ENCODE peak calls at places on chromosomes 2 and 18, in nine cellular contexts. G is fibroblast of lung, X is esophagus muscularis mucosa, D is HFFc6, H is GM12865, M is pancreas, J is GM12878, I is AG04450, E is adrenal gland. V is an unnamed sample.

GRCh38 chr18:36441872-36442271 is 144.4 kb downstream of the FHOD3 start:
- DNase-seq in G (peak), X (no peak), D (peak), H (no peak), M (no peak), J (no peak), I (no peak), E (no peak), V (no peak)

GRCh38 chr2:201532686-201533304 is 81.3 kb downstream of the STRADB start:
- DNase-seq in G (peak), X (no peak), D (peak), H (peak), M (no peak), J (peak), I (peak), E (no peak), V (no peak)

GRCh38 chr18:70044626-70045025 is 97.0 kb upstream of the CD226 start:
- DNase-seq in G (peak), X (no peak), D (peak), H (no peak), M (no peak), J (no peak), I (peak), E (peak), V (no peak)

GRCh38 chr2:124269348-124269747 is 244.3 kb downstream of the CNTNAP5 start:
- DNase-seq in G (no peak), X (no peak), D (no peak), H (no peak), M (no peak), J (no peak), I (no peak), E (no peak), V (no peak)

GRCh38 chr18:59779979-59780378 is 82.8 kb upstream of the CCBE1 start:
- DNase-seq in G (peak), X (no peak), D (peak), H (no peak), M (no peak), J (no peak), I (no peak), E (peak), V (no peak)

GRCh38 chr2:236170678-236171212 is 2.6 kb upstream of the GBX2 start:
- DNase-seq in G (no peak), X (no peak), D (no peak), H (no peak), M (no peak), J (no peak), I (no peak), E (no peak), V (no peak)

GRCh38 chr2:67612576-67612981 is 215.4 kb downstream of the ETAA1 start:
- DNase-seq in G (no peak), X (no peak), D (no peak), H (no peak), M (no peak), J (no peak), I (no peak), E (no peak), V (no peak)

GRCh38 chr18:54679318-54680149 is 88.5 kb downstream of the DYNAP start:
- DNase-seq in G (peak), X (no peak), D (peak), H (peak), M (no peak), J (peak), I (peak), E (no peak), V (no peak)

GRCh38 chr18:48191494-48191893 is 217.7 kb downstream of the ZBTB7C start:
- DNase-seq in G (no peak), X (no peak), D (no peak), H (no peak), M (no peak), J (no peak), I (no peak), E (no peak), V (no peak)

GRCh38 chr2:117982376-117983033 is 31.4 kb downstream of the CCDC93 start:
- DNase-seq in G (no peak), X (no peak), D (no peak), H (no peak), M (no peak), J (no peak), I (no peak), E (no peak), V (no peak)

GRCh38 chr2:181812106-181812745 is 79.3 kb upstream of the ITPRID2 start:
- DNase-seq in G (peak), X (no peak), D (no peak), H (no peak), M (no peak), J (no peak), I (no peak), E (no peak), V (no peak)

GRCh38 chr2:125004091-125004800 is 979.2 kb downstream of the CNTNAP5 start:
- DNase-seq in G (peak), X (no peak), D (no peak), H (no peak), M (no peak), J (no peak), I (no peak), E (no peak), V (no peak)

GRCh38 chr18:45637546-45638327 is 22.5 kb downstream of the SLC14A2 start:
- DNase-seq in G (peak), X (no peak), D (no peak), H (no peak), M (no peak), J (no peak), I (no peak), E (no peak), V (no peak)

GRCh38 chr2:110827518-110827917 is 95.1 kb downstream of the ACOXL start:
- DNase-seq in G (no peak), X (no peak), D (no peak), H (no peak), M (no peak), J (no peak), I (no peak), E (no peak), V (no peak)

GRCh38 chr2:120720746-120721145 is 14.9 kb upstream of the GLI2 start:
- DNase-seq in G (no peak), X (no peak), D (no peak), H (no peak), M (no peak), J (no peak), I (no peak), E (no peak), V (no peak)

GRCh38 chr2:10833021-10833420 is 20.4 kb upstream of the PDIA6 start:
- DNase-seq in G (no peak), X (no peak), D (no peak), H (no peak), M (no peak), J (no peak), I (no peak), E (no peak), V (no peak)

GRCh38 chr2:135773917-135774316 is 32.3 kb downstream of the UBXN4 start:
- DNase-seq in G (peak), X (no peak), D (peak), H (no peak), M (no peak), J (no peak), I (no peak), E (no peak), V (no peak)

GRCh38 chr2:48567671-48568070 is 37.7 kb downstream of the STON1 start:
- DNase-seq in G (peak), X (no peak), D (no peak), H (no peak), M (no peak), J (no peak), I (no peak), E (no peak), V (no peak)

GRCh38 chr18:35244671-35245070 is 3.8 kb downstream of the ZNF397 start:
- DNase-seq in G (no peak), X (no peak), D (no peak), H (no peak), M (no peak), J (no peak), I (no peak), E (no peak), V (no peak)

GRCh38 chr18:43589611-43590151 is 312.4 kb upstream of the SYT4 start:
- DNase-seq in G (no peak), X (no peak), D (no peak), H (no peak), M (no peak), J (no peak), I (no peak), E (no peak), V (no peak)

GRCh38 chr2:224401641-224402342 is at the start of gene FAM124B:
- DNase-seq in G (no peak), X (peak), D (peak), H (peak), M (no peak), J (no peak), I (peak), E (peak), V (no peak)

GRCh38 chr2:61167587-61167986 is 5.6 kb downstream of the C2orf74 start:
- DNase-seq in G (no peak), X (no peak), D (no peak), H (no peak), M (no peak), J (no peak), I (no peak), E (no peak), V (no peak)

GRCh38 chr2:102245266-102246151 is 58.7 kb downstream of the IL1RL2 start:
- DNase-seq in G (no peak), X (no peak), D (peak), H (no peak), M (no peak), J (no peak), I (no peak), E (no peak), V (no peak)

GRCh38 chr2:128416781-128417180 is 98.1 kb upstream of the HS6ST1 start:
- DNase-seq in G (no peak), X (peak), D (no peak), H (no peak), M (no peak), J (no peak), I (no peak), E (no peak), V (no peak)

DNA sequence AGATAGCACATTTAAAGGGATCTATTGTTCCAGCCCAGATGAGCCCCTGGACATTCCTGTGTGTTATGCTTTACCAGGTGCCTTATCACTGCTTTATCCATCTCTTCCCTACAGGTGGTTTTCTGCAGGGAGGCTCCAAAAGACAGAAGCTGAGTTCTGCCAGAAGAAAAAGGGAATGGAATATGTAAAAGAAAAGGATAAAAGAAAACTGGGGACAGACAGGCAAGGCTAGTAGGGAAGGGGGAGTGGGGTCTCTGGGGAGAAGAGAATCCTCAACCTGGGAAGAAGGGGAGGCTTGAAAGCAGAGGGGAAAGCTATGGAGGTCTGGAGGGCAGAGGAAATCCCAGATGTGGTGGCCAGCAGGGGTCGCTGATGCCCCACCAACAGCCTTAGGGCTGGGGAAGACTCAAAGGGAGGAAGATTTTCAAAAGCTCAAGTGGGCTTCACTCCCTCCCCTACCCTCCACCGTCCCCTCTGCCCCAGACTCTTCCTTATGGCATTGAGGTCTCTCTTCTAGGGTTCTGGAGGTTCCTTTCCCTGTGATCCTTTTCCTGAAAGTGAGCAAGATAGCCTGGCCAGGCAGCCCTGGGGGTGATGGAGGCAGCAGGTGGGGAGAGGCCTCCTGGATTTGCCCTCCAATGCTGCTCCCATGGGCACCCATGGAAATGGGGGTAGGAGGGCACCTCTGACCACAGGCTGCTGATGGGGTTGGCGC is 178.1 kb upstream of the PKDCC start:
- DNase-seq in G (peak), X (no peak), D (peak), H (peak), M (peak), J (peak), I (peak), E (peak), V (peak)
- TF ChIP-seq CTCF in G (peak), X (peak), D (peak), H (peak), M (peak), J (peak), I (peak), E (peak), V (peak)

DNA sequence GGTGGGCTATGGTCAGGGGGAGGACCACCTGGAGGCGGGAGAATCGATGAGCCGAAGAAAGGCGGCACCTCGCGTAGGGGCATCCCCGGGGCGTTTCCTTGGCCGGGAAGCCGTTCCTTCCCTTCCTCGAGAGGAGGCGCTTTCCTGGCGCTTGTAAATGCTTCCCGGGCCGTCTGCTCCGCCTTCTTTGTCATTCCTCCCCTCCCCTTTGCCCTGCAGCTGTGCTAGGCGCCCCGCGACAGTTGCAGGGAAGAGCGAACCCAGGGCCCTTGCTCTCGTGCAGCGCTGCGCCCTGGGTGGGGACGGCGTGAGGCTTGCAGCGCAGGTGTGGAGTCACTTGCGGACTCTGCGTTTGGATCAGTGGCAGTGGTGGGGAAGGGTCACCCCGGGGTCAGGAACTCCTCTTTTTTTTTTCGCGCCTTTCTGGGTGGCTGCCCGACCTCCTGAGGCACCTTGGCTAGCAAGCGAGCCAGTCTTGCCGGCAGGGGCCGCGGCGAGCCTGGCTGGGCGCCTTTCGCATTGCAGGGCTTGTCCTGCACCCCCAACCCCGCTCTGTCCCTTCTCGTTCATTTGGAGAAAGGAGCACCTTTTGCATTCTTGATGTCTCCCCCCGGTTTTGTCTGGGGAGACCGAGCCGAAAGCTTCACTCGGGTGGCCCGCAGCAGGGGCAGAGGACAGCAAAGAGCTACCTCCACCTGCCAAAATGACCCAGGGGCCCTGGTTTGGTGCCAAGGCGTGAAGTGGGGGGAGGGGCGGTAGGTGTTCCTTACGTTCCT is 858 bp downstream of the KCNS3 start:
- DNase-seq in G (peak), X (no peak), D (peak), H (no peak), M (peak), J (no peak), I (no peak), E (peak), V (peak)
- TF ChIP-seq CTCF in G (no peak), X (no peak), D (peak), H (no peak), M (no peak), J (no peak), I (peak), E (no peak), V (peak)

DNA sequence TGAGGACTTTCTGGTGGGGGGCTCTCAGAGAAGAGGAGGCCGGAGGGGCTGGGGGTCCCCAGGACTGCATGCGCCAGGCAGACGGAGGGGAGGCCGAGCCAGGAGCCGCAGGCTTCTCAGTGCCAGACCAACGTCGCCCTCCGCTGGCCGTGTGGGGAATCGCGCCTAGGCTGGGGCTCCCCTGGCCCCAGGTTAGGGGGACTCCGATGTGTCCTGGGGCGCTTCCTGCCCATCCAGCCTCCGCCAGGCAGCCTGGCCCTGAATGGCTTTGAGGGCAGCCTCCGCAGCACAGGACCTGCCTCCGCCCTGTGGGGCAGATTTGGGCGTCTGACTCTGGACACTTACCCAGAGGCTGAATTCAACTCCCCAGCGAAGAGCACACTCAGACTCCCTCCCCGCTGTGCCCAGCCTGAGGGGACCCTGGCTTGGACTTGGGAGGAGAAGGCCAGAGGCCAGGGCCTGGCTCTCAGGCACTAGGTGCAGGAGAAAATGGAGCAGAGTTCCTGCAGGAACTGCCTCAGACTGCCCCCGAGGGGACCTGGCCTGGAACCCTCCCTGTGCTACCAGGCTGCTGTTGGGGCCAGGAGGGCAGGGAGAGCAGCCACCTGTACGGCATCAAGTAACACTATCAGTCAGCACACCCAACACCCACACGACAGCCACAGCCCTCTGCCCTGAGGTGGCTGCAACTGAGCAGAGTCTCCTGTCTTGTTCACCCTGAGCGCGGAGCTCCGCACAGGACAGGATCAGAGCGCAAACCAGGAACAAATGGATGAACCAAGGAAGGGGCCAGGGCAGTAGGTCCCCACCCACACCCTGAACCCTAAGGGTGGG is 621 bp upstream of the TEKT4 start:
- DNase-seq in G (no peak), X (no peak), D (no peak), H (peak), M (no peak), J (no peak), I (no peak), E (no peak), V (no peak)
- TF ChIP-seq CTCF in G (no peak), X (no peak), D (peak), H (peak), M (no peak), J (peak), I (peak), E (no peak), V (peak)

GRCh38 chr2:163613155-163613554 is 122.7 kb downstream of the FIGN start:
- DNase-seq in G (no peak), X (no peak), D (no peak), H (no peak), M (no peak), J (no peak), I (no peak), E (no peak), V (no peak)

GRCh38 chr2:163607630-163608029 is 128.2 kb downstream of the FIGN start:
- DNase-seq in G (no peak), X (no peak), D (no peak), H (no peak), M (no peak), J (no peak), I (no peak), E (no peak), V (no peak)

GRCh38 chr2:163611557-163611906 is 124.3 kb downstream of the FIGN start:
- DNase-seq in G (no peak), X (no peak), D (no peak), H (no peak), M (no peak), J (no peak), I (no peak), E (no peak), V (no peak)

GRCh38 chr2:163612332-163612731 is 123.5 kb downstream of the FIGN start:
- DNase-seq in G (no peak), X (no peak), D (no peak), H (no peak), M (no peak), J (no peak), I (no peak), E (no peak), V (no peak)

DNA sequence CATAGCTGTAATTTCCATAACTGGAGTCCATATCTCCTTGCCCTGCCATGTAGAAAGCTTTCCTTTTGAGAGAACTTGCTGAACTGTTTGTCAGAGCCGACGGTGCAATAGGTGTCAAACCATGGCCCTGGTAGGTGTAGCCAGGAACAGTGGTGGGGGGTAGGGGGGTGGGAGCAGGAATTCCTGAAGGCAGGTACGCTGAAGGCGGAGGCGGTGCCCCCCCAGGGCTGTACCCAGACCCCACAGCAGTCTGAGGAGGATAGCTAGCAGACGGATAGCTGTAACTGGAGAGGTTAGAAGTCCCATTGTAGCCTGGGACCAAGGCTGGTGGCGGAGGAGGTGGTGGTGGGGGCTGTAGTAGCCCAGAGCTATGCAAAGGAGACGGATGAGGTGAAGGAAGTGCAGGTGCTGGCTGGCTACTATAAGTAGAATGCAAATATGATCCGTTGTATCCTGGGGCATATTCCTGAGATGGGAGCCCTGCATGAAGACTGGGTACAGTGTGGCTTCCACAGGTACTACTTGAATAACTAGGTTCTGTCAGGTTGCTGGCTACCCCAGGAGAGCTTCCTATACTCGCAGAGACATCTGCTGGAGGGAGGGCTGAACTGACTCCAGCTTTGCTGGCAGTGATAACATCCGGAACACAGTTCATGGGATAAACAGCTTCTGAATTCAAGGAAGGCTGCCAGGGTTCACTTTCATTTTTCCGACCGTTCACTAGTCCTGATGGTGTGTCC is 124.8 kb downstream of the FIGN start:
- DNase-seq in G (no peak), X (no peak), D (no peak), H (peak), M (no peak), J (no peak), I (no peak), E (no peak), V (no peak)
- TF ChIP-seq CTCF in G (no peak), X (no peak), D (no peak), H (peak), M (no peak), J (peak), I (no peak), E (no peak), V (peak)

GRCh38 chr2:166128156-166128505 is 311 bp upstream of the SCN1A start:
- DNase-seq in G (no peak), X (no peak), D (no peak), H (no peak), M (no peak), J (no peak), I (no peak), E (no peak), V (no peak)
- TF ChIP-seq CTCF in G (no peak), X (no peak), D (peak), H (no peak), M (no peak), J (no peak), I (no peak), E (no peak), V (no peak)

V was measured in neural crest cell.